ENCODE peak calls at places on chromosomes 12 and 14, in eight cellular contexts. One of them, this sample, is unnamed.

GRCh38 chr12:67747869-67748760 is 99.6 kb downstream of the DYRK2 start:
- DNase-seq in AG08395: peak
- DNase-seq in pancreas: peak
- DNase-seq in NCI-H1092: no peak
- DNase-seq in NCI-H2081: no peak
- DNase-seq in stimulated activated CD4-positive, alpha-beta T cell treated with anti-CD3 and anti-CD28 coated beads, Interleukin-1b, Interleukin-23, amount 100 ng/mL, for 48 hours: no peak
- DNase-seq in HuH-7.5: peak
- DNase-seq in esophagus squamous epithelium: no peak
- DNase-seq in this sample: no peak

GRCh38 chr14:63155511-63156189 is 48.6 kb upstream of the RHOJ start:
- DNase-seq in AG08395: no peak
- DNase-seq in pancreas: no peak
- DNase-seq in NCI-H1092: no peak
- DNase-seq in NCI-H2081: no peak
- DNase-seq in stimulated activated CD4-positive, alpha-beta T cell treated with anti-CD3 and anti-CD28 coated beads, Interleukin-1b, Interleukin-23, amount 100 ng/mL, for 48 hours: no peak
- DNase-seq in HuH-7.5: no peak
- DNase-seq in esophagus squamous epithelium: no peak
- DNase-seq in this sample: no peak

GRCh38 chr12:124394462-124395128 is 99.7 kb downstream of the RFLNA start:
- DNase-seq in AG08395: no peak
- DNase-seq in pancreas: no peak
- DNase-seq in NCI-H1092: no peak
- DNase-seq in NCI-H2081: peak
- DNase-seq in stimulated activated CD4-positive, alpha-beta T cell treated with anti-CD3 and anti-CD28 coated beads, Interleukin-1b, Interleukin-23, amount 100 ng/mL, for 48 hours: no peak
- DNase-seq in HuH-7.5: no peak
- DNase-seq in esophagus squamous epithelium: no peak
- DNase-seq in this sample: no peak

GRCh38 chr14:86003998-86004397 is 474.1 kb downstream of the FLRT2 start:
- DNase-seq in AG08395: no peak
- DNase-seq in pancreas: no peak
- DNase-seq in NCI-H1092: no peak
- DNase-seq in NCI-H2081: no peak
- DNase-seq in stimulated activated CD4-positive, alpha-beta T cell treated with anti-CD3 and anti-CD28 coated beads, Interleukin-1b, Interleukin-23, amount 100 ng/mL, for 48 hours: no peak
- DNase-seq in HuH-7.5: peak
- DNase-seq in esophagus squamous epithelium: no peak
- DNase-seq in this sample: no peak

GRCh38 chr14:28770574-28770973 is 4.0 kb downstream of the FOXG1 start:
- DNase-seq in AG08395: no peak
- DNase-seq in pancreas: no peak
- DNase-seq in NCI-H1092: no peak
- DNase-seq in NCI-H2081: no peak
- DNase-seq in stimulated activated CD4-positive, alpha-beta T cell treated with anti-CD3 and anti-CD28 coated beads, Interleukin-1b, Interleukin-23, amount 100 ng/mL, for 48 hours: no peak
- DNase-seq in HuH-7.5: no peak
- DNase-seq in esophagus squamous epithelium: no peak
- DNase-seq in this sample: no peak

GRCh38 chr14:22471545-22472121 is 117.4 kb downstream of the DAD1 start:
- DNase-seq in AG08395: no peak
- DNase-seq in pancreas: peak
- DNase-seq in NCI-H1092: peak
- DNase-seq in NCI-H2081: no peak
- DNase-seq in stimulated activated CD4-positive, alpha-beta T cell treated with anti-CD3 and anti-CD28 coated beads, Interleukin-1b, Interleukin-23, amount 100 ng/mL, for 48 hours: no peak
- DNase-seq in HuH-7.5: peak
- DNase-seq in esophagus squamous epithelium: no peak
- DNase-seq in this sample: no peak

GRCh38 chr12:83473408-83474095 is 786.8 kb downstream of the TMTC2 start:
- DNase-seq in AG08395: no peak
- DNase-seq in pancreas: no peak
- DNase-seq in NCI-H1092: no peak
- DNase-seq in NCI-H2081: no peak
- DNase-seq in stimulated activated CD4-positive, alpha-beta T cell treated with anti-CD3 and anti-CD28 coated beads, Interleukin-1b, Interleukin-23, amount 100 ng/mL, for 48 hours: no peak
- DNase-seq in HuH-7.5: no peak
- DNase-seq in esophagus squamous epithelium: no peak
- DNase-seq in this sample: no peak

GRCh38 chr14:35287481-35288013 is 4.6 kb upstream of the PSMA6 start:
- DNase-seq in AG08395: no peak
- DNase-seq in pancreas: no peak
- DNase-seq in NCI-H1092: no peak
- DNase-seq in NCI-H2081: no peak
- DNase-seq in stimulated activated CD4-positive, alpha-beta T cell treated with anti-CD3 and anti-CD28 coated beads, Interleukin-1b, Interleukin-23, amount 100 ng/mL, for 48 hours: peak
- DNase-seq in HuH-7.5: no peak
- DNase-seq in esophagus squamous epithelium: no peak
- DNase-seq in this sample: no peak

GRCh38 chr14:27390130-27390529 is 792.3 kb upstream of the NOVA1 start:
- DNase-seq in AG08395: no peak
- DNase-seq in pancreas: no peak
- DNase-seq in NCI-H1092: no peak
- DNase-seq in NCI-H2081: no peak
- DNase-seq in stimulated activated CD4-positive, alpha-beta T cell treated with anti-CD3 and anti-CD28 coated beads, Interleukin-1b, Interleukin-23, amount 100 ng/mL, for 48 hours: no peak
- DNase-seq in HuH-7.5: no peak
- DNase-seq in esophagus squamous epithelium: no peak
- DNase-seq in this sample: no peak

GRCh38 chr14:31070431-31070830 is 44.3 kb upstream of the STRN3 start:
- DNase-seq in AG08395: peak
- DNase-seq in pancreas: no peak
- DNase-seq in NCI-H1092: no peak
- DNase-seq in NCI-H2081: no peak
- DNase-seq in stimulated activated CD4-positive, alpha-beta T cell treated with anti-CD3 and anti-CD28 coated beads, Interleukin-1b, Interleukin-23, amount 100 ng/mL, for 48 hours: no peak
- DNase-seq in HuH-7.5: no peak
- DNase-seq in esophagus squamous epithelium: no peak
- DNase-seq in this sample: no peak

GRCh38 chr12:49296836-49297694 is 2.1 kb downstream of the PRPH start:
- DNase-seq in AG08395: no peak
- DNase-seq in pancreas: peak
- DNase-seq in NCI-H1092: no peak
- DNase-seq in NCI-H2081: peak
- DNase-seq in stimulated activated CD4-positive, alpha-beta T cell treated with anti-CD3 and anti-CD28 coated beads, Interleukin-1b, Interleukin-23, amount 100 ng/mL, for 48 hours: peak
- DNase-seq in HuH-7.5: peak
- DNase-seq in esophagus squamous epithelium: no peak
- DNase-seq in this sample: no peak

GRCh38 chr14:76245097-76245496 is 93.4 kb downstream of the GPATCH2L start:
- DNase-seq in AG08395: no peak
- DNase-seq in pancreas: no peak
- DNase-seq in NCI-H1092: no peak
- DNase-seq in NCI-H2081: no peak
- DNase-seq in stimulated activated CD4-positive, alpha-beta T cell treated with anti-CD3 and anti-CD28 coated beads, Interleukin-1b, Interleukin-23, amount 100 ng/mL, for 48 hours: no peak
- DNase-seq in HuH-7.5: no peak
- DNase-seq in esophagus squamous epithelium: no peak
- DNase-seq in this sample: no peak

GRCh38 chr12:130470969-130471368 is 133.3 kb downstream of the PIWIL1 start:
- DNase-seq in AG08395: no peak
- DNase-seq in pancreas: no peak
- DNase-seq in NCI-H1092: no peak
- DNase-seq in NCI-H2081: no peak
- DNase-seq in stimulated activated CD4-positive, alpha-beta T cell treated with anti-CD3 and anti-CD28 coated beads, Interleukin-1b, Interleukin-23, amount 100 ng/mL, for 48 hours: no peak
- DNase-seq in HuH-7.5: no peak
- DNase-seq in esophagus squamous epithelium: no peak
- DNase-seq in this sample: no peak

GRCh38 chr12:75767957-75768356 is 256.5 kb upstream of the KRR1 start:
- DNase-seq in AG08395: no peak
- DNase-seq in pancreas: no peak
- DNase-seq in NCI-H1092: no peak
- DNase-seq in NCI-H2081: no peak
- DNase-seq in stimulated activated CD4-positive, alpha-beta T cell treated with anti-CD3 and anti-CD28 coated beads, Interleukin-1b, Interleukin-23, amount 100 ng/mL, for 48 hours: no peak
- DNase-seq in HuH-7.5: no peak
- DNase-seq in esophagus squamous epithelium: no peak
- DNase-seq in this sample: no peak

GRCh38 chr12:121799842-121800693 is 3.7 kb upstream of the SETD1B start:
- DNase-seq in AG08395: peak
- DNase-seq in pancreas: peak
- DNase-seq in NCI-H1092: no peak
- DNase-seq in NCI-H2081: peak
- DNase-seq in stimulated activated CD4-positive, alpha-beta T cell treated with anti-CD3 and anti-CD28 coated beads, Interleukin-1b, Interleukin-23, amount 100 ng/mL, for 48 hours: peak
- DNase-seq in HuH-7.5: peak
- DNase-seq in esophagus squamous epithelium: peak
- DNase-seq in this sample: no peak

GRCh38 chr12:99131761-99132199 is 486.7 kb downstream of the APAF1 start:
- DNase-seq in AG08395: no peak
- DNase-seq in pancreas: peak
- DNase-seq in NCI-H1092: no peak
- DNase-seq in NCI-H2081: no peak
- DNase-seq in stimulated activated CD4-positive, alpha-beta T cell treated with anti-CD3 and anti-CD28 coated beads, Interleukin-1b, Interleukin-23, amount 100 ng/mL, for 48 hours: no peak
- DNase-seq in HuH-7.5: no peak
- DNase-seq in esophagus squamous epithelium: no peak
- DNase-seq in this sample: no peak

GRCh38 chr14:50001999-50002925 is 109.4 kb downstream of the ARF6 start:
- DNase-seq in AG08395: no peak
- DNase-seq in pancreas: no peak
- DNase-seq in NCI-H1092: no peak
- DNase-seq in NCI-H2081: no peak
- DNase-seq in stimulated activated CD4-positive, alpha-beta T cell treated with anti-CD3 and anti-CD28 coated beads, Interleukin-1b, Interleukin-23, amount 100 ng/mL, for 48 hours: peak
- DNase-seq in HuH-7.5: no peak
- DNase-seq in esophagus squamous epithelium: no peak
- DNase-seq in this sample: no peak

GRCh38 chr12:75641031-75641780 is 129.8 kb upstream of the KRR1 start:
- DNase-seq in AG08395: peak
- DNase-seq in pancreas: no peak
- DNase-seq in NCI-H1092: no peak
- DNase-seq in NCI-H2081: no peak
- DNase-seq in stimulated activated CD4-positive, alpha-beta T cell treated with anti-CD3 and anti-CD28 coated beads, Interleukin-1b, Interleukin-23, amount 100 ng/mL, for 48 hours: peak
- DNase-seq in HuH-7.5: no peak
- DNase-seq in esophagus squamous epithelium: no peak
- DNase-seq in this sample: peak

GRCh38 chr14:52937306-52937705 is 13.5 kb downstream of the FERMT2 start:
- DNase-seq in AG08395: no peak
- DNase-seq in pancreas: no peak
- DNase-seq in NCI-H1092: no peak
- DNase-seq in NCI-H2081: no peak
- DNase-seq in stimulated activated CD4-positive, alpha-beta T cell treated with anti-CD3 and anti-CD28 coated beads, Interleukin-1b, Interleukin-23, amount 100 ng/mL, for 48 hours: no peak
- DNase-seq in HuH-7.5: no peak
- DNase-seq in esophagus squamous epithelium: no peak
- DNase-seq in this sample: no peak

GRCh38 chr14:54796961-54797360 is 105.7 kb downstream of the GCH1 start:
- DNase-seq in AG08395: peak
- DNase-seq in pancreas: no peak
- DNase-seq in NCI-H1092: no peak
- DNase-seq in NCI-H2081: no peak
- DNase-seq in stimulated activated CD4-positive, alpha-beta T cell treated with anti-CD3 and anti-CD28 coated beads, Interleukin-1b, Interleukin-23, amount 100 ng/mL, for 48 hours: no peak
- DNase-seq in HuH-7.5: no peak
- DNase-seq in esophagus squamous epithelium: no peak
- DNase-seq in this sample: no peak

GRCh38 chr14:105351920-105352871 is 37.6 kb downstream of the PACS2 start:
- DNase-seq in AG08395: peak
- DNase-seq in pancreas: peak
- DNase-seq in NCI-H1092: peak
- DNase-seq in NCI-H2081: peak
- DNase-seq in stimulated activated CD4-positive, alpha-beta T cell treated with anti-CD3 and anti-CD28 coated beads, Interleukin-1b, Interleukin-23, amount 100 ng/mL, for 48 hours: peak
- DNase-seq in HuH-7.5: peak
- DNase-seq in esophagus squamous epithelium: no peak
- DNase-seq in this sample: peak

GRCh38 chr14:97634786-97635185 is 837.6 kb downstream of the VRK1 start:
- DNase-seq in AG08395: no peak
- DNase-seq in pancreas: no peak
- DNase-seq in NCI-H1092: no peak
- DNase-seq in NCI-H2081: no peak
- DNase-seq in stimulated activated CD4-positive, alpha-beta T cell treated with anti-CD3 and anti-CD28 coated beads, Interleukin-1b, Interleukin-23, amount 100 ng/mL, for 48 hours: peak
- DNase-seq in HuH-7.5: no peak
- DNase-seq in esophagus squamous epithelium: no peak
- DNase-seq in this sample: no peak

GRCh38 chr12:89494411-89495231 is 30.0 kb downstream of the GALNT4 start:
- DNase-seq in AG08395: peak
- DNase-seq in pancreas: no peak
- DNase-seq in NCI-H1092: no peak
- DNase-seq in NCI-H2081: no peak
- DNase-seq in stimulated activated CD4-positive, alpha-beta T cell treated with anti-CD3 and anti-CD28 coated beads, Interleukin-1b, Interleukin-23, amount 100 ng/mL, for 48 hours: peak
- DNase-seq in HuH-7.5: no peak
- DNase-seq in esophagus squamous epithelium: no peak
- DNase-seq in this sample: no peak